ENCODE peak calls at places on chromosomes 2 and 18, in eight cellular contexts. G is stimulated activated naive CD8-positive, alpha-beta T cell treated with anti-CD3 and anti-CD28 coated beads, Interleukin-15, Interleukin-2, amounts not matched to agents 100 U/mL and 50 U/mL, for 24 hours; O is nephron progenitor cell; J is activated effector memory CD4-positive, alpha-beta T cell treated with anti-CD3 and anti-CD28 coated beads, Interleukin-2, amount 50 U/mL, for 16 hours; E is KBM-7; H is gastrocnemius medialis; M is iris pigment epithelial cell; W is stimulated activated CD8-positive, alpha-beta memory T cell treated with anti-CD3 and anti-CD28 coated beads, Interleukin-15, amount 100 ng/mL, for 1 hour. Q is an unnamed sample.

GRCh38 chr2:15912203-15912602 is 28.1 kb upstream of the MYCN start:
- DNase-seq in G (no peak), O (no peak), J (no peak), E (no peak), H (peak; percentile 54), M (peak; percentile 85), W (no peak), Q (no peak)

GRCh38 chr18:46632401-46633089 is 24.5 kb downstream of the LOXHD1 start:
- DNase-seq in G (no peak), O (no peak), J (peak; percentile 25), E (no peak), H (no peak), M (peak; percentile 57), W (no peak), Q (peak; percentile 2)

GRCh38 chr18:13222371-13223281 is 4.1 kb downstream of the LDLRAD4 start:
- DNase-seq in G (no peak), O (no peak), J (no peak), E (no peak), H (peak; percentile 81), M (peak; percentile 17), W (no peak), Q (peak; percentile 61)

GRCh38 chr2:19775838-19776237 is 125.9 kb downstream of the TTC32 start:
- DNase-seq in G (no peak), O (no peak), J (no peak), E (no peak), H (no peak), M (peak; percentile 53), W (no peak), Q (peak; percentile 97)

GRCh38 chr2:241184901-241185300 is 3.6 kb upstream of the ANO7 start:
- DNase-seq in G (no peak), O (no peak), J (no peak), E (no peak), H (no peak), M (no peak), W (no peak), Q (no peak)

GRCh38 chr2:133607679-133608078 is 39.4 kb upstream of the NCKAP5 start:
- DNase-seq in G (no peak), O (no peak), J (no peak), E (no peak), H (no peak), M (peak; percentile 81), W (no peak), Q (peak; percentile 76)

GRCh38 chr2:109085912-109086742 is 42.9 kb upstream of the SH3RF3 start:
- DNase-seq in G (no peak), O (no peak), J (no peak), E (no peak), H (no peak), M (no peak), W (no peak), Q (no peak)

GRCh38 chr2:230441188-230441897 is 25.3 kb downstream of the SP100 start:
- DNase-seq in G (peak; percentile 61), O (no peak), J (peak; percentile 82), E (no peak), H (no peak), M (peak; percentile 87), W (peak; percentile 19), Q (peak; percentile 59)

GRCh38 chr2:218823456-218823855 is 8.1 kb downstream of the PRKAG3 start:
- DNase-seq in G (no peak), O (no peak), J (no peak), E (no peak), H (no peak), M (no peak), W (no peak), Q (no peak)

GRCh38 chr18:11506871-11507270 is 102.5 kb upstream of the SLC35G4 start:
- DNase-seq in G (no peak), O (no peak), J (no peak), E (no peak), H (no peak), M (peak; percentile 22), W (no peak), Q (no peak)

GRCh38 chr2:237359894-237360780 is 53.8 kb downstream of the COL6A3 start:
- DNase-seq in G (no peak), O (no peak), J (no peak), E (no peak), H (no peak), M (no peak), W (no peak), Q (no peak)

GRCh38 chr2:61456070-61456745 is 14.7 kb downstream of the USP34 start:
- DNase-seq in G (no peak), O (no peak), J (no peak), E (no peak), H (no peak), M (no peak), W (no peak), Q (no peak)

GRCh38 chr18:23071285-23071684 is 64.0 kb upstream of the CABLES1 start:
- DNase-seq in G (peak; percentile 72), O (no peak), J (peak; percentile 89), E (peak; percentile 94), H (peak; percentile 15), M (peak; percentile 40), W (peak; percentile 65), Q (peak; percentile 56)

GRCh38 chr2:101305492-101306123 is 2.9 kb downstream of the RNF149 start:
- DNase-seq in G (no peak), O (no peak), J (no peak), E (peak; percentile 21), H (no peak), M (peak; percentile 90), W (no peak), Q (peak; percentile 77)

GRCh38 chr2:137091704-137092103 is 326.4 kb downstream of the THSD7B start:
- DNase-seq in G (no peak), O (no peak), J (no peak), E (no peak), H (no peak), M (peak; percentile 6), W (no peak), Q (no peak)

GRCh38 chr2:218381916-218382366 is at the start of gene SLC11A1:
- DNase-seq in G (no peak), O (no peak), J (no peak), E (no peak), H (no peak), M (no peak), W (no peak), Q (no peak)

GRCh38 chr18:27763341-27763740 is 413.6 kb downstream of the CDH2 start:
- DNase-seq in G (no peak), O (no peak), J (no peak), E (no peak), H (no peak), M (no peak), W (no peak), Q (no peak)

GRCh38 chr2:213089438-213089837 is 62.0 kb downstream of the IKZF2 start:
- DNase-seq in G (no peak), O (no peak), J (no peak), E (no peak), H (no peak), M (peak; percentile 47), W (no peak), Q (peak; percentile 52)

GRCh38 chr18:57585846-57586242 is 658 bp downstream of the FECH start:
- DNase-seq in G (peak; percentile 19), O (no peak), J (no peak), E (peak; percentile 37), H (no peak), M (peak; percentile 5), W (no peak), Q (no peak)

GRCh38 chr2:124187948-124188347 is 162.9 kb downstream of the CNTNAP5 start:
- DNase-seq in G (no peak), O (no peak), J (no peak), E (no peak), H (no peak), M (no peak), W (no peak), Q (no peak)

GRCh38 chr2:9800975-9801723 is 42.1 kb upstream of the TAF1B start:
- DNase-seq in G (peak; percentile 58), O (no peak), J (peak; percentile 91), E (no peak), H (peak; percentile 32), M (peak; percentile 72), W (no peak), Q (peak; percentile 72)

GRCh38 chr2:17270894-17271293 is 247.3 kb downstream of the RAD51AP2 start:
- DNase-seq in G (no peak), O (no peak), J (no peak), E (no peak), H (no peak), M (no peak), W (no peak), Q (no peak)

GRCh38 chr2:102449370-102449974 is 23.6 kb upstream of the SLC9A4 start:
- DNase-seq in G (peak; percentile 78), O (peak; percentile 60), J (peak; percentile 85), E (peak; percentile 71), H (no peak), M (peak; percentile 52), W (peak; percentile 49), Q (peak; percentile 48)

GRCh38 chr2:170813611-170814550 is 2.8 kb upstream of the GAD1 start:
- DNase-seq in G (peak; percentile 38), O (peak; percentile 86), J (no peak), E (peak; percentile 30), H (no peak), M (peak; percentile 36), W (no peak), Q (peak; percentile 71)

GRCh38 chr2:120398961-120399888 is 53.3 kb downstream of the INHBB start:
- DNase-seq in G (no peak), O (no peak), J (peak; percentile 50), E (no peak), H (no peak), M (no peak), W (no peak), Q (peak; percentile 22)

GRCh38 chr2:197538412-197538811 is 22.5 kb downstream of the MOB4 start:
- DNase-seq in G (no peak), O (no peak), J (no peak), E (no peak), H (no peak), M (peak; percentile 43), W (no peak), Q (peak; percentile 37)

GRCh38 chr2:151071382-151071781 is 190.3 kb downstream of the RBM43 start:
- DNase-seq in G (no peak), O (peak; percentile 3), J (no peak), E (no peak), H (no peak), M (peak; percentile 73), W (no peak), Q (peak; percentile 59)

GRCh38 chr2:47026738-47027531 is 111.3 kb upstream of the MCFD2 start:
- DNase-seq in G (no peak), O (no peak), J (no peak), E (no peak), H (no peak), M (no peak), W (no peak), Q (no peak)

GRCh38 chr2:238149841-238150572 is 8.8 kb upstream of the ERFE start:
- DNase-seq in G (no peak), O (no peak), J (no peak), E (no peak), H (peak; percentile 58), M (no peak), W (no peak), Q (no peak)

GRCh38 chr2:236176417-236176816 is 8.2 kb upstream of the GBX2 start:
- DNase-seq in G (no peak), O (no peak), J (no peak), E (peak; percentile 39), H (no peak), M (peak; percentile 54), W (no peak), Q (peak; percentile 65)

GRCh38 chr18:55047546-55047945 is 88.3 kb upstream of the CCDC68 start:
- DNase-seq in G (no peak), O (no peak), J (no peak), E (no peak), H (no peak), M (peak; percentile 68), W (no peak), Q (peak; percentile 46)

GRCh38 chr2:127560201-127560928 is 24.9 kb downstream of the MYO7B start:
- DNase-seq in G (no peak), O (no peak), J (peak; percentile 43), E (no peak), H (no peak), M (no peak), W (no peak), Q (no peak)

Q was measured in EH.